ENCODE peak calls at places on chromosomes 13 and 19, in eight cellular contexts. L is Caki2; B is GM04503; M is fibroblast of lung; Z is stimulated activated CD8-positive, alpha-beta memory T cell treated with anti-CD3 and anti-CD28 coated beads, Interleukin-2, amount 100 ng/mL, for 1 hour; N is ELR; Y is EL; R is GM12891. A is an unnamed sample.

GRCh38 chr13:93216122-93216521 is 10.5 kb upstream of the GPC6 start:
- DNase-seq in L (no peak), Y (no peak), N (no peak), B (no peak), R (no peak), Z (no peak), M (no peak), A (no peak)

GRCh38 chr19:41217741-41218140 is 1.3 kb upstream of the AXL start:
- DNase-seq in Y (no peak), M (no peak), Z (no peak), L (no peak), N (no peak), R (no peak), B (no peak), A (no peak)

GRCh38 chr19:47745010-47745901 is at the start of gene NOP53:
- DNase-seq in M (peak), Z (peak), L (peak), B (peak), N (peak), Y (peak), R (peak), A (peak)

GRCh38 chr13:111519041-111519440 is 198.6 kb downstream of the TEX29 start:
- DNase-seq in Y (no peak), L (no peak), B (no peak), N (no peak), R (no peak), Z (no peak), M (no peak), A (no peak)

GRCh38 chr19:17716309-17716929 is 2.9 kb upstream of the MAP1S start:
- DNase-seq in Z (no peak), N (peak), L (no peak), M (no peak), R (no peak), Y (no peak), B (no peak), A (no peak)

GRCh38 chr13:76425930-76426329 is 460.3 kb downstream of the KCTD12 start:
- DNase-seq in Y (no peak), Z (no peak), B (peak), M (peak), R (no peak), L (no peak), N (peak), A (peak)

GRCh38 chr13:33550885-33551284 is 265.3 kb upstream of the STARD13 start:
- DNase-seq in B (no peak), M (no peak), N (no peak), Z (no peak), L (no peak), Y (no peak), R (no peak), A (no peak)

GRCh38 chr19:33245948-33246728 is 20.5 kb upstream of the SLC7A10 start:
- DNase-seq in B (no peak), L (no peak), R (no peak), M (peak), N (peak), Z (no peak), Y (no peak), A (no peak)

A was measured in NCI-H226.